ENCODE peak calls at places on chromosomes 5 and 9, in five cellular contexts. L is uterus; W is CD8-positive, alpha-beta T cell; D is effector memory CD4-positive, alpha-beta T cell; U is WERI-Rb-1. Z is an unnamed sample. For H3K27me3, the result is how much of the 10 kb centered on the place peaks cover.

GRCh38 chr5:38032149-38032548 is 192.3 kb upstream of the GDNF start:
- DNase-seq in L (no peak), W (no peak), D (no peak), U (no peak), Z (no peak)

GRCh38 chr9:85940832-85941616 is at the start of gene NAA35:
- DNase-seq in L (peak), W (peak), D (peak), U (peak), Z (peak)

GRCh38 chr9:124284237-124284831 is 26.6 kb downstream of the NEK6 start:
- DNase-seq in L (no peak), W (no peak), D (no peak), U (no peak), Z (peak)

GRCh38 chr9:124271660-124272059 is 13.9 kb downstream of the NEK6 start:
- DNase-seq in L (no peak), W (no peak), D (no peak), U (no peak), Z (no peak)

GRCh38 chr5:75007537-75007847 is 44.9 kb downstream of the GCNT4 start:
- DNase-seq in L (no peak), W (no peak), D (no peak), U (no peak), Z (no peak)

GRCh38 chr5:111830333-111830732 is 73.3 kb upstream of the NREP start:
- DNase-seq in L (no peak), W (no peak), D (no peak), U (no peak), Z (no peak)

GRCh38 chr5:150141544-150142188 is 14.0 kb downstream of the PDGFRB start:
- DNase-seq in L (no peak), W (no peak), D (no peak), U (no peak), Z (no peak)

GRCh38 chr9:35510745-35511428 is 21.0 kb downstream of the RUSC2 start:
- DNase-seq in L (peak), W (no peak), D (no peak), U (no peak), Z (peak)

GRCh38 chr9:36144322-36145206 is 8.0 kb downstream of the GLIPR2 start:
- DNase-seq in L (no peak), W (peak), D (no peak), U (no peak), Z (no peak)

GRCh38 chr9:105957830-105958229 is 263.5 kb downstream of the TMEM38B start:
- DNase-seq in L (no peak), W (no peak), D (no peak), U (no peak), Z (no peak)

GRCh38 chr5:178895615-178896571 is at the start of gene ZFP2:
- DNase-seq in L (peak), W (no peak), D (peak), U (peak), Z (peak)

GRCh38 chr5:81544351-81545001 is 150.5 kb upstream of the ACOT12 start:
- DNase-seq in L (no peak), W (no peak), D (no peak), U (no peak), Z (no peak)

GRCh38 chr9:99474186-99474585 is 252.1 kb downstream of the SEC61B start:
- DNase-seq in L (no peak), W (no peak), D (no peak), U (no peak), Z (no peak)

GRCh38 chr9:13378171-13378570 is 98.7 kb upstream of the MPDZ start:
- DNase-seq in L (no peak), W (no peak), D (no peak), U (no peak), Z (no peak)

GRCh38 chr9:79584655-79584982 is 12.9 kb downstream of the TLE4 start:
- DNase-seq in L (no peak), W (no peak), D (no peak), U (no peak), Z (no peak)

GRCh38 chr5:19240150-19240549 is 747.9 kb downstream of the CDH18 start:
- DNase-seq in L (no peak), W (no peak), D (no peak), U (no peak), Z (no peak)

GRCh38 chr5:36728697-36729543 is 122.5 kb downstream of the SLC1A3 start:
- DNase-seq in L (no peak), W (no peak), D (no peak), U (no peak), Z (peak)

GRCh38 chr9:37954581-37954981 is 50.7 kb upstream of the SLC25A51 start:
- DNase-seq in L (no peak), W (no peak), D (no peak), U (no peak), Z (no peak)

GRCh38 chr5:42767491-42768105 is 11.0 kb downstream of the CCDC152 start:
- DNase-seq in L (no peak), W (no peak), D (no peak), U (no peak), Z (no peak)

GRCh38 chr5:128681764-128682664 is 144.0 kb upstream of the FBN2 start:
- DNase-seq in L (no peak), W (no peak), D (no peak), U (no peak), Z (no peak)

GRCh38 chr5:129904102-129904666 is at the start of gene CHSY3:
- DNase-seq in L (peak), W (no peak), D (no peak), U (peak), Z (peak)

GRCh38 chr9:6655036-6655435 is 9.5 kb upstream of the GLDC start:
- DNase-seq in L (no peak), W (no peak), D (no peak), U (no peak), Z (no peak)

GRCh38 chr5:138601444-138601843 is 26.2 kb upstream of the HSPA9 start:
- DNase-seq in L (no peak), W (no peak), D (no peak), U (no peak), Z (no peak)

GRCh38 chr5:172059661-172060100 is 53.2 kb upstream of the FBXW11 start:
- DNase-seq in L (no peak), W (no peak), D (no peak), U (no peak), Z (no peak)

GRCh38 chr9:105088088-105088487 is 156.4 kb upstream of the SLC44A1 start:
- DNase-seq in L (peak), W (no peak), D (no peak), U (no peak), Z (no peak)

GRCh38 chr5:141889282-141889871 is 11.2 kb upstream of the PCDH1 start:
- DNase-seq in L (no peak), W (no peak), D (no peak), U (no peak), Z (no peak)

GRCh38 chr9:90770339-90770738 is 31.3 kb upstream of the SYK start:
- DNase-seq in L (no peak), W (no peak), D (no peak), U (no peak), Z (no peak)

GRCh38 chr5:147743686-147744332 is 38.7 kb downstream of the JAKMIP2 start:
- DNase-seq in L (peak), W (no peak), D (no peak), U (no peak), Z (peak)

GRCh38 chr9:130446111-130446861 is 1.5 kb downstream of the ASS1 start:
- DNase-seq in L (peak), W (no peak), D (no peak), U (peak), Z (peak)

GRCh38 chr5:55223219-55223987 is 3.7 kb downstream of the MCIDAS start:
- DNase-seq in L (no peak), W (no peak), D (no peak), U (no peak), Z (no peak)

GRCh38 chr9:14238518-14238917 is 75.4 kb downstream of the NFIB start:
- DNase-seq in L (no peak), W (no peak), D (no peak), U (no peak), Z (peak)

GRCh38 chr9:11045589-11045988 is 432.8 kb upstream of the PTPRD start:
- DNase-seq in L (no peak), W (no peak), D (no peak), U (no peak), Z (no peak)

GRCh38 chr9:18014556-18014955 is 435.7 kb downstream of the SH3GL2 start:
- DNase-seq in L (peak), W (no peak), D (no peak), U (no peak), Z (no peak)

GRCh38 chr9:133117271-133118178 is 3.5 kb downstream of the RALGDS start:
- DNase-seq in L (no peak), W (no peak), D (no peak), U (no peak), Z (no peak)

GRCh38 chr5:181088289-181088688 is 42.7 kb downstream of the OR2V1 start:
- DNase-seq in L (no peak), W (no peak), D (no peak), U (no peak), Z (peak)

GRCh38 chr9:19490269-19490668 is 81.5 kb downstream of the ACER2 start:
- DNase-seq in L (no peak), W (no peak), D (no peak), U (no peak), Z (no peak)

GRCh38 chr5:180831139-180832080 is 28.8 kb upstream of the MGAT1 start:
- DNase-seq in L (peak), W (peak), D (peak), U (peak), Z (peak)

GRCh38 chr5:3594514-3595101 is 1.0 kb upstream of the IRX1 start:
- DNase-seq in L (no peak), W (no peak), D (no peak), U (peak), Z (no peak)

GRCh38 chr5:3595102-3595961 is at the start of gene IRX1:
- DNase-seq in L (no peak), W (no peak), D (no peak), U (no peak), Z (peak)

GRCh38 chr5:3597002-3597726 is 1.5 kb downstream of the IRX1 start:
- DNase-seq in L (no peak), W (no peak), D (no peak), U (no peak), Z (peak)

GRCh38 chr5:3597727-3598082 is 2.1 kb downstream of the IRX1 start:
- DNase-seq in L (no peak), W (no peak), D (no peak), U (no peak), Z (no peak)

DNA sequence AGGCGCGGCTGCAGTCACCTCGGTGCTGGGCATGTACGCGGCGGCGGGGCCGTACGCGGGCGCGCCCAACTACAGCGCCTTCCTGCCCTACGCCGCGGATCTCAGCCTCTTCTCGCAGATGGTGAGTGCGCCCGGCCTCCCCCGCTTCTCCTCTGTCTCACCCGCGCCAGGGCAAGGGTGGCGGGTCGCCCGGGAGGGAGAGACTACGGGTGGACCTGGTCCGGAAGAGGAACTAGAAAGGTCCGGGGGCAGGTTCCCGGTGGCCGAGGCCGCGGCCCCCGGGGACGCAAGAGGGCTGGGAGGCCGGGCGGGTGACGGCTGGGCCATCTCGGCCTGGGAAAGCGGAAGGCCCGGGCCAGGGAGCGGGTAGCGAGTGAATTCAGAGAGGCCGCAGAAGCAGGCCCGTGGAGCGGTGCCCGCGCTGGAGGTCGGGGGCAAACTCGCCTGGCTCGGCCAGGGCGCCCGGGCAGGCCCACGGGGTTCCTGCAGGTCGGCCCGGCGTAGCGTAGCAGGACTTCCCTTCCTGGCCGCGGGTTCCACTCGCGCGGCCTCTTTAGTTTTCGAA is 711 bp downstream of the IRX1 start:
- DNase-seq in L (no peak), W (no peak), D (no peak), U (no peak), Z (peak)
- H3K27me3 ChIP-seq in L (half or more), W (under half), D (under half), U (half or more), Z (under half)

GRCh38 chr5:123089971-123090640 is 1.1 kb downstream of the PRDM6 start:
- DNase-seq in L (no peak), W (no peak), D (no peak), U (peak), Z (peak)
- H3K27me3 ChIP-seq in L (half or more), W (under half), D (under half), U (half or more), Z (under half)

DNA sequence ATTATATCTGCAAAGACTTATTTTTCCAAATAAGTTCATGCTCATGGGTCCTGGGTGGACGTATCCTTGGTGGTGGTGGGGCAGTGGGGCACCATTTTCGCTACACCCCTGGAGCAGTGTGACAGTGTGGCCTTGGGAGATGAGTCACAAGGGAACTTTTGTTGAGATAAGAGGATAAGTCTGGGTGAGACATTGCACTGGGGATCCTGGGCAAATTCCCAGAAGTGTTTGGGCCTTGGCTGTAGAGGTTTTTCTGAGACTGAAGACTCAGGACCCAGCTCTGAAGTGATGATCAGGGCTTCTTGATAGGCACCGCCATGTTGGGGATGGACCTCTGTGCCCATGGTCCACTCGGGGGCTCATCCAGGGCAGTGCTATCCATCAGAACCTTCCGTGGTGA is 149.4 kb downstream of the MACROH2A1 start:
- DNase-seq in L (peak), W (no peak), D (no peak), U (peak), Z (no peak)
- H3K27me3 ChIP-seq in L (under half), W (under half), D (under half), U (under half), Z (under half)

GRCh38 chr9:135787317-135787716 is 85.3 kb downstream of the KCNT1 start:
- DNase-seq in L (no peak), W (no peak), D (no peak), U (no peak), Z (no peak)

GRCh38 chr9:135788576-135789300 is 86.8 kb downstream of the KCNT1 start:
- DNase-seq in L (no peak), W (no peak), D (no peak), U (no peak), Z (no peak)

GRCh38 chr9:135789838-135790291 is 87.9 kb downstream of the KCNT1 start:
- DNase-seq in L (no peak), W (no peak), D (no peak), U (no peak), Z (no peak)

GRCh38 chr9:135786146-135786690 is 84.2 kb downstream of the KCNT1 start:
- DNase-seq in L (no peak), W (no peak), D (no peak), U (no peak), Z (no peak)

DNA sequence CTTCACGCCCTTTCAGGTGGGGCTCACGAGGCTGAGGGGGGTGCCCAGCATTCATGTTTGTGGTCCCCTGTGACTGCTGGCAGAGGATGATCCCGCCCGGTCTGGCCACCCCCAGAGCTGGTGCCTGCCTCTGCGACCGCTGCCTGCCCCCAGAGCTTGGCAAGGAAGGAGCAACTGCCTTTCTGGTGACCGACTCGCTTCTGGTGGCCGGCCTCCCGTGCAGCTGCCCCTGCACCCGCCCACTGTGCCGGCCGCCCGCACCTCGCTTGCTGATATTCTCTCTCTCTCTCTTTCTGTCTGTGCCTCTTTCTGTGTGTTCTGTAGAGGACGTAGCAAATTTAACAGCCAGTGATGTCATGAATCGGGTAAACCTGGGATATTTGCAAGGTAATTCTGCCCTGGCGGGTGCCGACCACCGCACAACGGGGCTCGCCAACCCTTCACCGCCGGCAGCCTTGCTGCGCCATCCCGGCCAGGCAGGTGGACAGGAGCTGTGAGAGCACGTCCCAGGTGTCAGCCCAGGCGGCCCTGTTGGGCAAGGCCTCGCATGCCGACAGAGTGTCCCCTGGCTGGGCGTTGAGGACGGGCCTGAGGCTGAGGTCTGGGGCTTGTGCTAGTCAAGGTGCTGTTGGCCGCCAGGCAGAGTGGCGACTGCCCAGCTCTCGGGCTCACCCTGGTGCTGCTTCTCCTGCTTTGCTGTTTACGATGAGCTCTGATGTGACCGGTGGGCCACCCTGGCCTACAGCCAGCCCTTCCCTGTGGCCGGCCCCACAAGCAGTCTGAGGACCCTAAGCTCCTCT is 86.0 kb downstream of the KCNT1 start:
- DNase-seq in L (no peak), W (no peak), D (no peak), U (no peak), Z (no peak)
- H3K27me3 ChIP-seq in L (under half), W (under half), D (under half), U (under half), Z (under half)

DNA sequence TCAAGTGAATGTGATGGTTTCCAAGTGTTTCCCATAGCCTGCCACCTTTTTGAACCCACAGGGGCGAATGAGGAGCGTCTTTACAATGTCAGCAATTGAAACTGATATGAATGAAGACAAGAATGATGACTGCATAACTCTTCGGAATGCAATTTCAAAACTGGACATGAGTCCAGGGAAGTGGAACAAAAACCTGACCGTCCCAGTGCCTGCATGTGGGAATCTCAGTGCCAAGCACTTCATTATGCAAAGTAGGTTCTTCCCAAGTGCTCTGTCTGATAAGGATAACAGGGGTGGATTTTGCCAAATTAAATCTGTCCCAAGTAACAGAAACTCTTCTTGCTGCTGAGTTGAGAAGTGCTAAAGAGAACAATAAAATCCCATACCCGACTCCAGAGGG is 243.8 kb upstream of the ADAMTS16 start:
- DNase-seq in L (no peak), W (no peak), D (no peak), U (no peak), Z (no peak)
- H3K27me3 ChIP-seq in L (under half), W (under half), D (under half), U (half or more), Z (under half)

GRCh38 chr9:135480071-135480941 is 724 bp downstream of the PPP1R26 start:
- DNase-seq in L (no peak), W (no peak), D (no peak), U (peak), Z (peak)
- H3K27me3 ChIP-seq in L (under half), W (under half), D (under half), U (under half), Z (under half)

DNA sequence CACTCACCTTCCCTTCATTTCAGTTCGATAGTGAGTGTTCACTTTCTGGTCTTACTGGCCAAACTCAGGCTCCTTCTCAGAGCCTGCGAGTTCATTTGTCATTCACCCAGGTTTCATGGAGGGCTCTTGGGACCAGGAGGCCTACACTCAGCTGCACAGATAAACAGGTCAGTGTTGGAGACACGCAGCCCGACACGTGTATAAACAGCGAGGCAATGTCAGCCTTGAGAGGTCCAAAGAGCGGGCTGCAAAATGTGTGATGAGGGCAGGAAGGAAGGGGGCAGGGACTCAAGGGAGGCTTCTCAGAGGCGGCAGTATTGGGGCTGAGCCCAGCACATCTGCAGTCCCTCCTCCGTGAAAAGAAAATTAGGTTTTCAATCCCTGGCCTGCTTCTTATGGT is 82.6 kb upstream of the ZNF618 start:
- DNase-seq in L (no peak), W (no peak), D (no peak), U (no peak), Z (no peak)
- H3K27me3 ChIP-seq in L (under half), W (under half), D (under half), U (half or more), Z (under half)

GRCh38 chr5:135089912-135090311 is 55.9 kb upstream of the PITX1 start:
- DNase-seq in L (no peak), W (no peak), D (no peak), U (no peak), Z (peak)

GRCh38 chr5:135091286-135091685 is 57.3 kb upstream of the PITX1 start:
- DNase-seq in L (no peak), W (no peak), D (no peak), U (no peak), Z (no peak)

GRCh38 chr5:135095052-135095715 is 61.2 kb upstream of the PITX1 start:
- DNase-seq in L (no peak), W (no peak), D (no peak), U (no peak), Z (no peak)

GRCh38 chr5:135094339-135095051 is 60.5 kb upstream of the PITX1 start:
- DNase-seq in L (no peak), W (no peak), D (no peak), U (no peak), Z (no peak)

DNA sequence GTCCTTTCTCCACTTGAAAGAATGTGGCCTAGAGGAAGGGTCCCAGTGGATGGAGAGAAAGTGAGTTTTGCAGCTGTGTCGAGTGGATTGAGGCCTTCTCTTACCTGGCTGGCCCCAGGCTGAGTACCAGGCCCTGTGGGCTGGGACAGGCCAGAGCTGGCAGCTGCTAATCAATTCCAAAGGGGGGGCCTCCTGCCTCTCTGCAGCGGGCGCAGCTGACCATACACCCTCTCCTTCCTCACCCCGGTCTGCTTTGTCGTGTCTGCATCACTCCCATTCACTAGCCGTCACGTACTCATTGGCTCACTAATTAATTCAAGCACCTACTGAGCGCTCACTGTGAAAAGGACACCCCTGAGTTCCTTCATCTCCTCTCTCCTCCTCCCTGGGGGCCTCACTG is 58.4 kb upstream of the PITX1 start:
- DNase-seq in L (no peak), W (no peak), D (no peak), U (no peak), Z (no peak)
- H3K27me3 ChIP-seq in L (under half), W (under half), D (under half), U (under half), Z (under half)

Z was measured in SJCRH30.